ENCODE peak calls at places on chromosome 3, in eight cellular contexts. D is astrocyte, H is esophagus squamous epithelium, V is kidney epithelial cell, G is neural progenitor cell, K is MM.1S, I is body of pancreas, N is Peyer's patch. L is an unnamed sample.

GRCh38 chr3:133733226-133733625 is 13.0 kb upstream of the TF start:
- DNase-seq in D (no peak), H (no peak), V (no peak), G (no peak), K (no peak), I (no peak), N (no peak), L (no peak)

GRCh38 chr3:58388550-58389061 is 45.0 kb downstream of the PDHB start:
- DNase-seq in D (peak; percentile 79), H (no peak), V (no peak), G (peak; percentile 26), K (no peak), I (no peak), N (no peak), L (no peak)

GRCh38 chr3:10524799-10525301 is 19.5 kb upstream of the ATP2B2 start:
- DNase-seq in D (no peak), H (no peak), V (no peak), G (no peak), K (no peak), I (no peak), N (peak; percentile 34), L (peak; percentile 11)

GRCh38 chr3:172305552-172305951 is 142.7 kb downstream of the GHSR start:
- DNase-seq in D (peak; percentile 76), H (no peak), V (peak; percentile 63), G (no peak), K (no peak), I (peak; percentile 62), N (peak; percentile 77), L (no peak)

GRCh38 chr3:14297784-14298236 is 104.6 kb upstream of the SLC6A6 start:
- DNase-seq in D (peak; percentile 21), H (no peak), V (no peak), G (no peak), K (no peak), I (no peak), N (no peak), L (peak; percentile 75)

GRCh38 chr3:139455855-139456254 is 20.5 kb downstream of the RBP2 start:
- DNase-seq in D (no peak), H (no peak), V (no peak), G (peak; percentile 23), K (no peak), I (no peak), N (no peak), L (no peak)

GRCh38 chr3:56889131-56889530 is 87.4 kb upstream of the ARHGEF3 start:
- DNase-seq in D (no peak), H (no peak), V (no peak), G (no peak), K (no peak), I (no peak), N (no peak), L (peak; percentile 20)

GRCh38 chr3:36178018-36178417 is 202.3 kb upstream of the STAC start:
- DNase-seq in D (no peak), H (no peak), V (no peak), G (no peak), K (no peak), I (no peak), N (no peak), L (no peak)

GRCh38 chr3:73540969-73541740 is 83.6 kb downstream of the PDZRN3 start:
- DNase-seq in D (peak; percentile 59), H (no peak), V (no peak), G (no peak), K (no peak), I (no peak), N (no peak), L (no peak)

GRCh38 chr3:48184299-48184698 is 3.9 kb downstream of the CDC25A start:
- DNase-seq in D (no peak), H (no peak), V (no peak), G (no peak), K (no peak), I (no peak), N (no peak), L (no peak)

GRCh38 chr3:23712656-23713559 is 92.8 kb upstream of the UBE2E1 start:
- DNase-seq in D (peak; percentile 93), H (no peak), V (peak; percentile 52), G (peak; percentile 86), K (peak; percentile 52), I (peak; percentile 27), N (no peak), L (no peak)

GRCh38 chr3:186044973-186045372 is 63.9 kb downstream of the ETV5 start:
- DNase-seq in D (peak; percentile 50), H (no peak), V (no peak), G (peak; percentile 88), K (no peak), I (peak; percentile 32), N (no peak), L (no peak)

GRCh38 chr3:55615039-55615693 is 128.1 kb upstream of the WNT5A start:
- DNase-seq in D (no peak), H (no peak), V (no peak), G (no peak), K (no peak), I (no peak), N (no peak), L (no peak)

GRCh38 chr3:87390821-87391220 is 114.4 kb upstream of the POU1F1 start:
- DNase-seq in D (no peak), H (no peak), V (no peak), G (no peak), K (no peak), I (no peak), N (no peak), L (no peak)

GRCh38 chr3:55013145-55013544 is 85.3 kb upstream of the LRTM1 start:
- DNase-seq in D (no peak), H (no peak), V (no peak), G (peak; percentile 26), K (no peak), I (no peak), N (no peak), L (no peak)

GRCh38 chr3:55893045-55893664 is 406.0 kb upstream of the WNT5A start:
- DNase-seq in D (peak; percentile 58), H (no peak), V (no peak), G (no peak), K (no peak), I (no peak), N (no peak), L (no peak)

GRCh38 chr3:124903896-124904879 is 17.0 kb upstream of the ITGB5 start:
- DNase-seq in D (no peak), H (no peak), V (no peak), G (no peak), K (no peak), I (no peak), N (no peak), L (no peak)

GRCh38 chr3:15315003-15315402 is 17.4 kb downstream of the SH3BP5 start:
- DNase-seq in D (peak; percentile 88), H (no peak), V (no peak), G (no peak), K (no peak), I (no peak), N (peak; percentile 44), L (no peak)

GRCh38 chr3:145557405-145557804 is 603.6 kb downstream of the PLOD2 start:
- DNase-seq in D (peak; percentile 47), H (no peak), V (peak; percentile 4), G (no peak), K (no peak), I (no peak), N (no peak), L (no peak)

GRCh38 chr3:15405448-15406050 is 21.8 kb downstream of the METTL6 start:
- DNase-seq in D (peak; percentile 43), H (no peak), V (peak; percentile 25), G (peak; percentile 70), K (peak; percentile 60), I (no peak), N (no peak), L (peak; percentile 18)

GRCh38 chr3:30779686-30780287 is 114.7 kb downstream of the GADL1 start:
- DNase-seq in D (no peak), H (no peak), V (no peak), G (peak; percentile 49), K (peak; percentile 15), I (no peak), N (peak; percentile 47), L (no peak)

GRCh38 chr3:94303897-94304296 is 241.0 kb downstream of the NSUN3 start:
- DNase-seq in D (peak; percentile 45), H (no peak), V (no peak), G (peak; percentile 18), K (no peak), I (peak; percentile 11), N (no peak), L (peak; percentile 38)

GRCh38 chr3:175105066-175105465 is 245.9 kb downstream of the NAALADL2 start:
- DNase-seq in D (peak; percentile 32), H (no peak), V (no peak), G (no peak), K (peak; percentile 64), I (no peak), N (no peak), L (no peak)

DNA sequence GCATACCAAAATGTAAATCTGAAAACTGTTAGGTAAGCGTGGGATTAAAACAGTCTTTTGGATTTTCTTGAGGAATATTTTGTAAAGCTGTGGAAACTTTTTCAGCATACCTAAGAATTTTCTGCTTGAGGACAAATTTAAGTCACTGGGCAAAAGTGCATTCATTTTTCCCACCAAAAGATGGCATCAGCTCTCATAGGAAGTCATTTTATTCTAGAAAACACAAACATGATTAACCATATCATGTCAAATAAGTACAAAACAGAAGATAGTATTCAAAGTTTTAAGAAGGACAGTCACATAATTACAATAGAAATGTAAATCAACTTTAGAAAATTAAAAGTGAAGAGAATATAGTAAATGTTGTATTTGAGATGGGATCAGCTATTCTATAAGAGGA is 63.5 kb downstream of the SLC49A4 start:
- DNase-seq in D (no peak), H (no peak), V (no peak), G (no peak), K (peak; percentile 51), I (no peak), N (no peak), L (no peak)
- TF ChIP-seq CTCF in D (peak; percentile 17), H (no peak), V (peak; percentile 18), G (peak; percentile 48), K (peak; percentile 61), I (peak; percentile 14), N (no peak), L (no peak)

GRCh38 chr3:63279000-63279366 is 875 bp downstream of the SYNPR start:
- DNase-seq in D (no peak), H (no peak), V (no peak), G (peak; percentile 56), K (no peak), I (no peak), N (no peak), L (no peak)
- H3K27me3 ChIP-seq in D (peaks cover 31% of the 10 kb centered on the region), H (peaks cover 65% of the 10 kb centered on the region), V (peaks cover 28% of the 10 kb centered on the region), G (peaks cover 72% of the 10 kb centered on the region), K (no peaks in the 10 kb centered on the region), I (no peaks in the 10 kb centered on the region), N (peaks cover 12% of the 10 kb centered on the region), L (peaks cover 18% of the 10 kb centered on the region)

DNA sequence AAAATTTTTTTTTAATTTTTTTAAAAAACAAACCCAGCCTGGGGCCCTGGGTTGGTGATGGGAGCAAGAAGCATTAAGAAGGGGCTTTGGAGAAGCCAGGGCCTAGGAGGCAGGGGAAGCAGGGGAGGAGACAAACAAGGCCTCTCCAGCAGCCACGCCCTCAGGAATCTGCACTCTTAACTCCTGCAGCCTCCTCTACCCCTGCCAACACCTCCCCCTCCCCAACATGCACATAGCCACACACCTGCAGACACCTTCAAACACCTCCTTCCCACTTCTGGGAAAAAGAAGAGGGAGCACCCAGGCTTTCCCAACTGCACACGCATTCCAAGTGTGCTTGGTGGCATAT is 2.7 kb upstream of the DCAF1 start:
- DNase-seq in D (no peak), H (no peak), V (no peak), G (no peak), K (no peak), I (no peak), N (no peak), L (no peak)
- TF ChIP-seq CTCF in D (no peak), H (no peak), V (no peak), G (no peak), K (no peak), I (no peak), N (no peak), L (no peak)

GRCh38 chr3:42119558-42120355 is 28.6 kb downstream of the TRAK1 start:
- DNase-seq in D (peak; percentile 38), H (no peak), V (no peak), G (no peak), K (no peak), I (no peak), N (no peak), L (no peak)
- H3K27me3 ChIP-seq in D (no peaks in the 10 kb centered on the region), H (no peaks in the 10 kb centered on the region), V (no peaks in the 10 kb centered on the region), G (no peaks in the 10 kb centered on the region), K (no peaks in the 10 kb centered on the region), I (no peaks in the 10 kb centered on the region), N (no peaks in the 10 kb centered on the region), L (no peaks in the 10 kb centered on the region)

L was measured in prostate gland.